ENCODE peak calls at places on chromosomes 6 and 20, in four cellular contexts. L is GM12864, X is NCI-H1436, F is sciatic nerve. Y is an unnamed sample.

GRCh38 chr6:42260972-42261371 is 43.3 kb upstream of the MRPS10 start:
- DNase-seq in L (no peak), X (peak; percentile 11), F (no peak), Y (no peak)

GRCh38 chr20:2778602-2779321 is 21.7 kb downstream of the CPXM1 start:
- DNase-seq in L (no peak), X (no peak), F (no peak), Y (peak; percentile 25)

GRCh38 chr6:110874880-110875547 is 429 bp downstream of the AMD1 start:
- DNase-seq in L (no peak), X (no peak), F (peak; percentile 70), Y (no peak)

GRCh38 chr20:41180599-41181333 is 43.4 kb downstream of the PLCG1 start:
- DNase-seq in L (no peak), X (no peak), F (no peak), Y (no peak)

GRCh38 chr6:151038616-151039015 is 173.1 kb downstream of the MTHFD1L start:
- DNase-seq in L (no peak), X (no peak), F (no peak), Y (no peak)

GRCh38 chr20:50519036-50519780 is 9.0 kb downstream of the PTPN1 start:
- DNase-seq in L (no peak), X (no peak), F (no peak), Y (no peak)

GRCh38 chr6:43773981-43774775 is 4.2 kb downstream of the VEGFA start:
- DNase-seq in L (no peak), X (no peak), F (no peak), Y (no peak)

GRCh38 chr20:37687478-37687805 is 6.4 kb upstream of the CTNNBL1 start:
- DNase-seq in L (no peak), X (no peak), F (no peak), Y (no peak)

GRCh38 chr20:53939554-53940355 is 130.6 kb downstream of the BCAS1 start:
- DNase-seq in L (peak; percentile 92), X (peak; percentile 86), F (peak; percentile 96), Y (no peak)

GRCh38 chr6:31267504-31268371 is 4.2 kb downstream of the HLA-C start:
- DNase-seq in L (no peak), X (no peak), F (no peak), Y (no peak)

GRCh38 chr6:7108196-7108963 is 619 bp downstream of the RREB1 start:
- DNase-seq in L (no peak), X (no peak), F (peak; percentile 79), Y (no peak)

GRCh38 chr20:31838646-31839292 is 6.6 kb downstream of the FOXS1 start:
- DNase-seq in L (no peak), X (no peak), F (no peak), Y (no peak)

GRCh38 chr20:57612916-57613315 is 7.3 kb downstream of the ZBP1 start:
- DNase-seq in L (no peak), X (no peak), F (peak; percentile 36), Y (no peak)

GRCh38 chr6:101294051-101294638 is 99.4 kb upstream of the GRIK2 start:
- DNase-seq in L (no peak), X (no peak), F (no peak), Y (no peak)

GRCh38 chr6:168345266-168345665 is 25.7 kb upstream of the DACT2 start:
- DNase-seq in L (no peak), X (no peak), F (no peak), Y (no peak)

Y was measured in chondrocyte.